ENCODE peak calls at places on chromosome 10, in nine cellular contexts. F, E, R, W, S, Z, L, A and Q are unnamed samples.

GRCh38 chr10:8369666-8370065 is 315.2 kb downstream of the GATA3 start:
- DNase-seq in F (peak; percentile 65), E (no peak), R (no peak), W (no peak), S (peak; percentile 30), Z (no peak), L (no peak), A (peak; percentile 47), Q (peak; percentile 70)

GRCh38 chr10:121532465-121532864 is 65.8 kb downstream of the FGFR2 start:
- DNase-seq in F (no peak), E (no peak), R (no peak), W (no peak), S (no peak), Z (no peak), L (no peak), A (no peak), Q (no peak)

GRCh38 chr10:97023401-97024180 is 162.2 kb downstream of the SLIT1 start:
- DNase-seq in F (no peak), E (no peak), R (no peak), W (no peak), S (no peak), Z (no peak), L (no peak), A (no peak), Q (peak; percentile 50)

GRCh38 chr10:15314482-15315070 is 56.5 kb downstream of the FAM171A1 start:
- DNase-seq in F (no peak), E (no peak), R (no peak), W (no peak), S (no peak), Z (no peak), L (no peak), A (no peak), Q (no peak)

GRCh38 chr10:21273400-21273968 is 252.0 kb downstream of the SKIDA1 start:
- DNase-seq in F (no peak), E (peak; percentile 20), R (no peak), W (no peak), S (no peak), Z (no peak), L (no peak), A (no peak), Q (no peak)

GRCh38 chr10:44581996-44582395 is 197.1 kb upstream of the CXCL12 start:
- DNase-seq in F (no peak), E (no peak), R (peak; percentile 79), W (no peak), S (no peak), Z (no peak), L (no peak), A (no peak), Q (peak; percentile 55)

GRCh38 chr10:5449823-5450222 is 37.5 kb downstream of the NET1 start:
- DNase-seq in F (peak; percentile 52), E (no peak), R (no peak), W (no peak), S (peak; percentile 68), Z (no peak), L (no peak), A (peak; percentile 40), Q (peak; percentile 77)

GRCh38 chr10:86083206-86083605 is 283.4 kb downstream of the GRID1 start:
- DNase-seq in F (no peak), E (peak; percentile 22), R (no peak), W (no peak), S (no peak), Z (no peak), L (no peak), A (no peak), Q (no peak)

GRCh38 chr10:74322141-74322540 is 171.1 kb downstream of the ADK start:
- DNase-seq in F (no peak), E (no peak), R (no peak), W (no peak), S (no peak), Z (no peak), L (no peak), A (no peak), Q (no peak)

GRCh38 chr10:49243139-49243538 is 54.9 kb upstream of the TMEM273 start:
- DNase-seq in F (no peak), E (no peak), R (no peak), W (no peak), S (no peak), Z (no peak), L (no peak), A (no peak), Q (no peak)

GRCh38 chr10:77637474-77637985 is at the start of gene KCNMA1:
- DNase-seq in F (no peak), E (no peak), R (no peak), W (no peak), S (no peak), Z (no peak), L (peak; percentile 26), A (peak; percentile 55), Q (no peak)

GRCh38 chr10:13708256-13708990 is 121.7 kb downstream of the PRPF18 start:
- DNase-seq in F (peak; percentile 93), E (no peak), R (no peak), W (no peak), S (peak; percentile 84), Z (no peak), L (no peak), A (no peak), Q (peak; percentile 17)
- H3K4me3 ChIP-seq in F (peak overlapping the region; percentile 59), E (peak overlapping the region; percentile 45), R (peak overlapping the region; percentile 55), W (peak overlapping the region; percentile 74), S (peak overlapping the region; percentile 53), Z (no peak overlapping the region), L (peak overlapping the region; percentile 63), A (peak overlapping the region; percentile 50), Q (peak overlapping the region; percentile 73)

GRCh38 chr10:113104071-113104470 is 154.0 kb downstream of the TCF7L2 start:
- DNase-seq in F (no peak), E (no peak), R (no peak), W (no peak), S (no peak), Z (no peak), L (no peak), A (no peak), Q (peak; percentile 60)

GRCh38 chr10:113111900-113112853 is 162.1 kb downstream of the TCF7L2 start:
- DNase-seq in F (no peak), E (peak; percentile 88), R (no peak), W (no peak), S (peak; percentile 81), Z (no peak), L (peak; percentile 56), A (no peak), Q (peak; percentile 89)

GRCh38 chr10:113111260-113111659 is 161.2 kb downstream of the TCF7L2 start:
- DNase-seq in F (no peak), E (no peak), R (no peak), W (no peak), S (no peak), Z (no peak), L (no peak), A (no peak), Q (no peak)

GRCh38 chr10:113108948-113109347 is 158.9 kb downstream of the TCF7L2 start:
- DNase-seq in F (no peak), E (no peak), R (no peak), W (no peak), S (no peak), Z (no peak), L (no peak), A (no peak), Q (no peak)

DNA sequence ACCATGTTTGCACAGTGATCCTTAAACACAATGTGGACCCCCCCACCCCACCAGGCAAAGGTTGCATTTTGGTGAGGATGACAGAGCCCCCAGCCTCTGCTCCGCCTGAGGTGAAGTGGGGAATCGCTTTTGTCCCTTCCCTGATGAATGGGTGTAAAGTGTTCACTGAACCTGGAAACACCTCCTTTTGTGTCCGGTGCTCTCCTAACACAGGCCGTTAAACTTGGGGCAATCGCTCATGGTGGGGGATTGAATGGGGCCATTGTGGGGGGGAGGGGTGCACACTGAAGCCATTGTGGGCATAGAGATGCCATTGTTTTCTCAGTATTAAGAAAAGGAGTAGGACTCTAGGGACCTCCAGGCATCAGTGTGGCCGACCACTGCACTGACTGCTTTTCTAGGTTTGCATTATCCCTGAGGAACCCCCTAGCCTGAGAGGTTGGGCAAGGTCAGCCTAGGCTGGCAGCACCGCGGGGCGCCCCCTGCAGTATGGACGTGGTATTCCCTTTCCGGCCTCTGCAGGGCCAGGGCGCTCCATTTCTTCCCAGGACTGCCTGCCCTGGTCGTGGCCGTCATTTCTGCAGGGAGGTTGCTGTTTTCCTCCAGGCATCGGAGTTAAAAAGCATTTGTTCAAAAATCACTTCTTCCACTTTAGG is 158.3 kb downstream of the TCF7L2 start:
- DNase-seq in F (no peak), E (no peak), R (no peak), W (no peak), S (no peak), Z (no peak), L (no peak), A (peak; percentile 55), Q (no peak)
- TF ChIP-seq CTCF in F (peak; percentile 51), E (peak; percentile 36), R (peak; percentile 28), W (peak; percentile 60), S (peak; percentile 58), Z (no peak), L (peak; percentile 40), A (peak; percentile 54), Q (peak; percentile 48)

DNA sequence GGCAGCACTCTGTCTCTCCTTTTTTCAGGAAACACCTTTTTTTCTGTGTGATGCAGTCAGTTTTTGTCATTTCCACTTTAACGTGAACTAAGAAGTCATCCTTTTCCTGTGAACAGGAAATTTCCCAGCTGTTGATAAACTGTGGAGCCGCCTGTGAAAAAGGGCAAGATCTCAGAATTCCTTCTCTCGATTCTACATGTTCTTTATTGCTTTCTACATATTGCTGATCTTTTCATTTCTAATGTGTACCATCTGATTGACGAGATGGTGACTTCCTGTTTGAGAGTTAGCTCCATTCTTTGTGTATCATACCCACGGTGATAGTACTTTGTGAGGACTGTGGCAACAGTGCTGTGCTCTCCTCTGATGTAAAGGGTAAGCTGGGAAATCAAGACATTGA is 50.4 kb downstream of the ADD3 start:
- DNase-seq in F (no peak), E (no peak), R (no peak), W (no peak), S (no peak), Z (no peak), L (no peak), A (no peak), Q (no peak)
- H3K4me3 ChIP-seq in F (no peak overlapping the region), E (no peak overlapping the region), R (no peak overlapping the region), W (peak overlapping the region; percentile 20), S (no peak overlapping the region), Z (no peak overlapping the region), L (no peak overlapping the region), A (no peak overlapping the region), Q (no peak overlapping the region)

GRCh38 chr10:84429926-84430520 is 101.6 kb downstream of the CCSER2 start:
- DNase-seq in F (peak; percentile 74), E (no peak), R (no peak), W (peak; percentile 34), S (peak; percentile 70), Z (peak; percentile 60), L (peak; percentile 34), A (peak; percentile 68), Q (peak; percentile 57)

GRCh38 chr10:84423729-84424128 is 95.3 kb downstream of the CCSER2 start:
- DNase-seq in F (no peak), E (no peak), R (no peak), W (no peak), S (peak; percentile 37), Z (no peak), L (no peak), A (no peak), Q (no peak)

GRCh38 chr10:84428711-84429110 is 100.3 kb downstream of the CCSER2 start:
- DNase-seq in F (no peak), E (no peak), R (no peak), W (no peak), S (no peak), Z (no peak), L (no peak), A (no peak), Q (peak; percentile 40)

GRCh38 chr10:84424731-84425165 is 96.4 kb downstream of the CCSER2 start:
- DNase-seq in F (peak; percentile 75), E (peak; percentile 84), R (peak; percentile 94), W (peak; percentile 85), S (peak; percentile 94), Z (peak; percentile 84), L (peak; percentile 83), A (peak; percentile 71), Q (peak; percentile 96)

GRCh38 chr10:84427903-84428650 is 99.7 kb downstream of the CCSER2 start:
- DNase-seq in F (no peak), E (no peak), R (no peak), W (no peak), S (no peak), Z (no peak), L (no peak), A (no peak), Q (no peak)
- TF ChIP-seq CTCF in F (no peak), E (no peak), R (no peak), W (no peak), S (no peak), Z (no peak), L (no peak), A (no peak), Q (no peak)